ENCODE peak calls at places on chromosomes 2 and 18, in seven cellular contexts. C is H9, F is mesendoderm, P is neuronal stem cell, M is IMR-90, B is mesenchymal stem cell, X is H1. W is an unnamed sample.

GRCh38 chr2:68225119-68225632 is 27.2 kb downstream of the PPP3R1 start:
- DNase-seq in C (peak; percentile 56), F (peak; percentile 88), P (peak; percentile 29), M (peak; percentile 13), B (peak; percentile 53), X (no peak), W (peak; percentile 18)

GRCh38 chr2:10309286-10309685 is 6.6 kb downstream of the HPCAL1 start:
- DNase-seq in C (no peak), F (no peak), P (no peak), M (no peak), B (no peak), X (no peak), W (no peak)

GRCh38 chr18:79574938-79575525 is 104.6 kb upstream of the CTDP1 start:
- DNase-seq in C (peak; percentile 19), F (no peak), P (no peak), M (no peak), B (no peak), X (peak; percentile 29), W (no peak)

GRCh38 chr2:109183871-109184270 is 54.9 kb downstream of the SH3RF3 start:
- DNase-seq in C (no peak), F (no peak), P (no peak), M (no peak), B (no peak), X (no peak), W (no peak)

GRCh38 chr2:71928734-71929481 is 218.8 kb downstream of the CYP26B1 start:
- DNase-seq in C (peak; percentile 19), F (no peak), P (no peak), M (no peak), B (no peak), X (peak; percentile 35), W (no peak)

GRCh38 chr2:102137138-102137537 is 5.4 kb upstream of the IL1R1 start:
- DNase-seq in C (no peak), F (no peak), P (no peak), M (no peak), B (no peak), X (no peak), W (no peak)

GRCh38 chr18:79916546-79917350 is 34.7 kb downstream of the SLC66A2 start:
- DNase-seq in C (peak; percentile 23), F (no peak), P (no peak), M (no peak), B (no peak), X (peak; percentile 40), W (no peak)

GRCh38 chr2:216281316-216281715 is 91.0 kb downstream of the MARCHF4 start:
- DNase-seq in C (peak; percentile 41), F (peak; percentile 31), P (no peak), M (no peak), B (no peak), X (no peak), W (no peak)

GRCh38 chr2:25276569-25277465 is 64.9 kb downstream of the DNMT3A start:
- DNase-seq in C (peak; percentile 82), F (peak; percentile 77), P (no peak), M (no peak), B (no peak), X (peak; percentile 94), W (no peak)

GRCh38 chr2:36834203-36834602 is 132.1 kb downstream of the STRN start:
- DNase-seq in C (no peak), F (no peak), P (no peak), M (no peak), B (no peak), X (no peak), W (no peak)

GRCh38 chr18:48391863-48392262 is 17.3 kb downstream of the ZBTB7C start:
- DNase-seq in C (peak; percentile 14), F (no peak), P (no peak), M (no peak), B (no peak), X (no peak), W (no peak)

GRCh38 chr2:9763356-9764152 is 79.7 kb upstream of the TAF1B start:
- DNase-seq in C (no peak), F (no peak), P (no peak), M (peak; percentile 42), B (no peak), X (no peak), W (no peak)

GRCh38 chr2:234514873-234515638 is 18.2 kb upstream of the ARL4C start:
- DNase-seq in C (no peak), F (peak; percentile 19), P (no peak), M (no peak), B (no peak), X (no peak), W (no peak)

GRCh38 chr2:106107509-106108131 is 86.5 kb downstream of the UXS1 start:
- DNase-seq in C (no peak), F (no peak), P (no peak), M (peak; percentile 81), B (peak; percentile 69), X (no peak), W (no peak)

GRCh38 chr2:197309369-197310231 is 980 bp downstream of the ANKRD44 start:
- DNase-seq in C (peak; percentile 47), F (peak; percentile 45), P (peak; percentile 24), M (no peak), B (peak; percentile 32), X (peak; percentile 57), W (no peak)

GRCh38 chr2:188813315-188813714 is 160.9 kb upstream of the COL3A1 start:
- DNase-seq in C (no peak), F (no peak), P (no peak), M (peak; percentile 82), B (no peak), X (no peak), W (peak; percentile 48)

GRCh38 chr2:21230140-21230539 is 106.4 kb downstream of the TDRD15 start:
- DNase-seq in C (no peak), F (no peak), P (no peak), M (no peak), B (no peak), X (no peak), W (no peak)

GRCh38 chr2:205776720-205777119 is 94.4 kb downstream of the NRP2 start:
- DNase-seq in C (no peak), F (no peak), P (no peak), M (no peak), B (no peak), X (no peak), W (no peak)

GRCh38 chr18:48831802-48832201 is 119.0 kb downstream of the SMAD7 start:
- DNase-seq in C (no peak), F (no peak), P (no peak), M (no peak), B (no peak), X (no peak), W (no peak)

GRCh38 chr18:62769216-62769615 is 53.9 kb downstream of the PHLPP1 start:
- DNase-seq in C (no peak), F (no peak), P (no peak), M (peak; percentile 19), B (no peak), X (no peak), W (no peak)

GRCh38 chr18:9705183-9705864 is 2.8 kb upstream of the RAB31 start:
- DNase-seq in C (no peak), F (no peak), P (no peak), M (peak; percentile 76), B (peak; percentile 86), X (no peak), W (no peak)

GRCh38 chr2:55887351-55887750 is 36.2 kb downstream of the EFEMP1 start:
- DNase-seq in C (no peak), F (no peak), P (no peak), M (peak; percentile 55), B (no peak), X (no peak), W (no peak)
- H4K8ac ChIP-seq in C (no peak overlapping the region), F (no peak overlapping the region), P (no peak overlapping the region), M (peak overlapping the region; percentile 68), B (no peak overlapping the region), X (no peak overlapping the region), W (no peak overlapping the region)

DNA sequence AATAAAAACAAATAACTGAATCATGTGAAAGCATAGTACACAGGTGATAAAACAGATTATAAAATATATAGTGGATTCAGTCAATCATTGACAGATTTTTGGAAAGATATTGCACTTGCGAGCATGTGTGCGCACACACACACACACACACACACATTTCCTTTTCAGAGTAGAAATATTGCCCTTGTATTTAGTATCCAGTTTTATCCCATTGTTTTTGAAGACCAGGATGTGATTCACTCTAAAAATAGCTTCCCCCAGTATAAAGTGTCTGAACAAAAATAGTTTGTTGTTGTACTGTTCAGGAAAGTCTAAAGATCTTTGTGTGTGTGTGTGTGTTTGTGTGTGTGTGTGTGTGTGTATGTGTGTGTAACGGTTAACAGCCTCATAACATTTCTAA is 145.4 kb downstream of the CALCRL start:
- DNase-seq in C (no peak), F (no peak), P (no peak), M (peak; percentile 36), B (peak; percentile 23), X (no peak), W (no peak)
- H4K8ac ChIP-seq in C (no peak overlapping the region), F (no peak overlapping the region), P (no peak overlapping the region), M (no peak overlapping the region), B (no peak overlapping the region), X (no peak overlapping the region), W (no peak overlapping the region)

DNA sequence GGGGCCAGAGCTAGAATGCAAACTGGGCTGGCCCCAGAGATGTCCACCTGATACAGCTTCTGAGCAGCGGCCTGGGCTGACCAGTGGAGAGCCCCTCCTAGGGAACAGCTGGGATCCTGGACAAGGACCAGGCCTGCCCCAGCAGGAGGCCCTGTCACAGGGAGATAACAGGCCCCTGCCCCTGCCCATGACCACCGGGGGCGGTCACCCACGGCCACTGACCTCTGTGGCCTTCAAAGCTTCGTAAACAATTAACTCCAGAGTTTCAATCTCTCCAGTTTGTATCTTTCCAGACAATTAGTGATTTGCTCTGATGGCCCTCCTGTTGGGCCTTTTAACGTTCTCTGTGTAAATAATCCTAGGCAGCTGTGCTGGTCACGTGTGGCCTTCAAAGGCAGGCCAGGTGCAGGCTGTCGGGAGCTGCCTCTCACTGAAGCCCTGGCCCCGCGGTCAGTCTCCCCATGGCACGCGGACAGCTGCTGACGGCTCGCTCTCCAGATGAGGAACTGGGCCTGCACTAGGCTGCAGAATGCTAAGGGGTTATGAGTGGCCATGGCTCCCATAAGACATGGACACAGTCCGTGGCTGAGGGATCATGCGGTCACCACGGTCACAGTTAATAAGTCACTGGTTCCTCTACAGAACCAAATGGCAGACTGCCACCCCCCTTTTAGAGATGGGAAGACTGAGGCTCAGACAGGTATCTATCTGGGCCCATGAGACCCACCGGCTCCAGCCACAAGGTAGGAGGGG is 9.2 kb downstream of the HS6ST1 start:
- DNase-seq in C (peak; percentile 25), F (no peak), P (peak; percentile 50), M (peak; percentile 86), B (peak; percentile 87), X (no peak), W (no peak)
- H4K8ac ChIP-seq in C (no peak overlapping the region), F (no peak overlapping the region), P (no peak overlapping the region), M (peak overlapping the region; percentile 64), B (peak overlapping the region; percentile 27), X (no peak overlapping the region), W (no peak overlapping the region)

DNA sequence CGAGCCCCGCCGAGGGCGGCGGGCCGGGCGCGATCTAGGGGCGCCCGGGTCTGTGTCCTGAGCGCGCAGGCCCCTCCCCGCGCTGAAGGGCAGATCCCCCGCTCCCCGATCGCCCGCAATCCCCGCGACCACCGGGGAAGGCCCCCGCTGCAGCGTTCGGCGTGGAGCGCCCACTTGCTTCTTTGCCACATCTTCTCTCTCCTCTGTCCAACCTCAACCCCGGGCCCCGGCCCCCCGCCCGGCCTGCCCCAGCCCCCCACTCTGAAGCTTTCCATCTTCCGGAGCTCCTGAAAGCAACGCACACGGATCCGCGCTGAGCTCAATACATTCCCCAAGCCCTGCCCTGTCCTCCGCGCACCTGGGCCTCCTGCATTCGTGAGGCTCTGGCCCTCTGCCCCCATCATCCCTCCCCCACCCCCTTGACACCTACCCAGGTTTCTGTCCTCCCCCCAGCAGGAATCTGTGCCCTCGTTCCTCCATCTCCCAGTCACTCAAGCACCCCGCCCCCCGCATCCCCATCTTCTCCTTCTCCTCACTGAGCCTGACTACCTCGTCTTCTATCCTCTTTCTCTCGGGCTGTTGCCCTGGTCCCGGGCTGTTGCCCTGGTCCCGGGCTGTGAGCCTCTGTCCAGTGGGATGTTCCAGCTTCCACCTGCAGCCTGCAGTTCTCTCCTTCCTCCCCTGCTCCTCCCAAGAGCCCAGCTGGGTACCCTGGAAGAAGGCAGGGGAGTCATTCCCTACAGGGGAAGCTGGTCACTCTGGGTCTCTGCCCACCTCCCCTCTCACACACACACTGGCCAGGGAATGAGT is 7.8 kb downstream of the SPEG start:
- DNase-seq in C (no peak), F (no peak), P (no peak), M (no peak), B (no peak), X (no peak), W (peak; percentile 15)
- H4K8ac ChIP-seq in C (no peak overlapping the region), F (no peak overlapping the region), P (no peak overlapping the region), M (peak overlapping the region; percentile 69), B (peak overlapping the region; percentile 53), X (no peak overlapping the region), W (peak overlapping the region; percentile 37)

W was measured in trophoblast cell.